ENCODE peak calls at places on chromosomes 7 and 10, in seven cellular contexts. C is uterus; K is SK-MEL-5; H is NCI-H524; R is dermis blood vessel endothelial cell; M is left kidney; Z is stimulated activated naive CD4-positive, alpha-beta T cell. T is an unnamed sample.

GRCh38 chr7:129665013-129665401 is 53.5 kb downstream of the NRF1 start:
- DNase-seq in C (peak; percentile 26), K (peak; percentile 37), H (no peak), R (peak; percentile 76), M (no peak), Z (no peak), T (no peak)

GRCh38 chr7:42222891-42223290 is 14.1 kb downstream of the GLI3 start:
- DNase-seq in C (no peak), K (no peak), H (no peak), R (no peak), M (peak; percentile 66), Z (no peak), T (no peak)

GRCh38 chr7:128270799-128271411 is 29.8 kb downstream of the LEP start:
- DNase-seq in C (no peak), K (no peak), H (no peak), R (peak; percentile 15), M (peak; percentile 76), Z (no peak), T (no peak)

GRCh38 chr7:142873281-142873784 is 12.2 kb downstream of the TRPV6 start:
- DNase-seq in C (no peak), K (peak; percentile 78), H (peak; percentile 22), R (peak; percentile 16), M (peak; percentile 23), Z (no peak), T (no peak)

GRCh38 chr7:100556541-100556940 is 17.2 kb downstream of the SAP25 start:
- DNase-seq in C (no peak), K (no peak), H (no peak), R (no peak), M (no peak), Z (no peak), T (no peak)

GRCh38 chr10:7667262-7668141 is 736 bp upstream of the ITIH5 start:
- DNase-seq in C (peak; percentile 28), K (no peak), H (peak; percentile 2), R (no peak), M (peak; percentile 62), Z (no peak), T (no peak)

GRCh38 chr10:100345570-100346330 is 1.3 kb upstream of the SCD start:
- DNase-seq in C (no peak), K (peak; percentile 25), H (peak; percentile 23), R (peak; percentile 28), M (peak; percentile 22), Z (no peak), T (no peak)

GRCh38 chr7:50369408-50370026 is 65.0 kb downstream of the IKZF1 start:
- DNase-seq in C (no peak), K (peak; percentile 74), H (peak; percentile 61), R (peak; percentile 18), M (peak; percentile 32), Z (no peak), T (no peak)

GRCh38 chr7:156752371-156753297 is 112.1 kb downstream of the RNF32 start:
- DNase-seq in C (no peak), K (no peak), H (no peak), R (no peak), M (peak; percentile 74), Z (no peak), T (no peak)

GRCh38 chr10:77037735-77038411 is 599.7 kb downstream of the KCNMA1 start:
- DNase-seq in C (no peak), K (peak; percentile 1), H (no peak), R (no peak), M (peak; percentile 39), Z (no peak), T (no peak)

GRCh38 chr10:103843854-103844567 is 11.4 kb downstream of the SH3PXD2A start:
- DNase-seq in C (no peak), K (no peak), H (no peak), R (no peak), M (no peak), Z (no peak), T (no peak)

GRCh38 chr7:5630670-5631069 is 150.8 kb downstream of the RNF216 start:
- DNase-seq in C (no peak), K (no peak), H (no peak), R (no peak), M (no peak), Z (no peak), T (no peak)

GRCh38 chr10:17643339-17643754 is 604 bp upstream of the STAM start:
- DNase-seq in C (no peak), K (no peak), H (peak; percentile 33), R (peak; percentile 80), M (no peak), Z (no peak), T (peak; percentile 24)

GRCh38 chr7:45582136-45582742 is 8.1 kb downstream of the ADCY1 start:
- DNase-seq in C (no peak), K (no peak), H (no peak), R (no peak), M (no peak), Z (no peak), T (no peak)

GRCh38 chr7:151065516-151065915 is 6.1 kb downstream of the SLC4A2 start:
- DNase-seq in C (no peak), K (no peak), H (no peak), R (no peak), M (no peak), Z (no peak), T (no peak)

GRCh38 chr7:52311886-52312285 is 723.5 kb upstream of the POM121L12 start:
- DNase-seq in C (no peak), K (no peak), H (no peak), R (no peak), M (no peak), Z (no peak), T (no peak)

GRCh38 chr10:19226025-19226424 is 177.4 kb downstream of the MALRD1 start:
- DNase-seq in C (no peak), K (no peak), H (no peak), R (no peak), M (no peak), Z (no peak), T (no peak)

GRCh38 chr10:30172663-30173062 is 113.3 kb upstream of the JCAD start:
- DNase-seq in C (no peak), K (no peak), H (no peak), R (no peak), M (no peak), Z (no peak), T (no peak)

T was measured in activated B cell treated with CpG ODN at 0.5 μM for 24 hours.